ENCODE peak calls at places on chromosomes 7 and 10, in seven cellular contexts. A is GM12878, G is NT2/D1, M is HepG2, T is HCT116, K is K562, R is H1. U is an unnamed sample.

GRCh38 chr7:28298870-28299484 is 113.3 kb upstream of the CREB5 start:
- DNase-seq in A (no peak), G (peak; percentile 87), M (peak; percentile 29), T (peak; percentile 48), K (no peak), R (peak; percentile 59), U (peak; percentile 77)

GRCh38 chr10:7488418-7488829 is 77.6 kb upstream of the SFMBT2 start:
- DNase-seq in A (no peak), G (no peak), M (peak; percentile 52), T (no peak), K (no peak), R (no peak), U (no peak)

GRCh38 chr7:148963583-148964509 is 64.5 kb downstream of the PDIA4 start:
- DNase-seq in A (no peak), G (no peak), M (peak; percentile 36), T (no peak), K (no peak), R (no peak), U (no peak)

GRCh38 chr7:134546903-134547737 is 1.8 kb upstream of the AKR1B15 start:
- DNase-seq in A (peak; percentile 37), G (peak; percentile 63), M (peak; percentile 50), T (peak; percentile 56), K (peak; percentile 77), R (peak; percentile 80), U (peak; percentile 60)

GRCh38 chr7:125084196-125084595 is 154.6 kb upstream of the POT1 start:
- DNase-seq in A (no peak), G (no peak), M (no peak), T (no peak), K (no peak), R (no peak), U (no peak)

GRCh38 chr7:54882694-54883093 is 123.7 kb upstream of the SEC61G start:
- DNase-seq in A (no peak), G (no peak), M (no peak), T (no peak), K (no peak), R (no peak), U (no peak)

GRCh38 chr7:96636979-96637378 is 72.7 kb downstream of the SEM1 start:
- DNase-seq in A (no peak), G (no peak), M (no peak), T (no peak), K (no peak), R (no peak), U (no peak)

GRCh38 chr7:1719913-1720312 is 49.8 kb downstream of the ELFN1 start:
- DNase-seq in A (no peak), G (no peak), M (no peak), T (no peak), K (no peak), R (no peak), U (no peak)

GRCh38 chr7:79124331-79124730 is 329.1 kb downstream of the MAGI2 start:
- DNase-seq in A (no peak), G (no peak), M (peak; percentile 26), T (no peak), K (no peak), R (no peak), U (no peak)

GRCh38 chr7:67618569-67619543 is 622.2 kb downstream of the TYW1 start:
- DNase-seq in A (no peak), G (peak; percentile 55), M (no peak), T (no peak), K (no peak), R (peak; percentile 54), U (peak; percentile 79)

GRCh38 chr10:75202321-75203096 is 8.1 kb upstream of the VDAC2 start:
- DNase-seq in A (no peak), G (no peak), M (peak; percentile 41), T (no peak), K (no peak), R (no peak), U (no peak)

GRCh38 chr10:13091816-13092215 is 8.1 kb upstream of the OPTN start:
- DNase-seq in A (no peak), G (no peak), M (no peak), T (no peak), K (peak; percentile 61), R (no peak), U (no peak)

GRCh38 chr7:65971021-65971420 is 11.0 kb downstream of the GUSB start:
- DNase-seq in A (no peak), G (no peak), M (no peak), T (no peak), K (no peak), R (no peak), U (no peak)

GRCh38 chr7:37349979-37350590 is 98.6 kb downstream of the ELMO1 start:
- DNase-seq in A (no peak), G (no peak), M (no peak), T (no peak), K (no peak), R (no peak), U (no peak)

GRCh38 chr7:132514430-132514829 is 61.8 kb downstream of the PLXNA4 start:
- DNase-seq in A (no peak), G (no peak), M (no peak), T (no peak), K (no peak), R (no peak), U (no peak)

GRCh38 chr7:52017802-52018679 is 701.4 kb upstream of the COBL start:
- DNase-seq in A (no peak), G (peak; percentile 68), M (peak; percentile 58), T (no peak), K (peak; percentile 38), R (peak; percentile 83), U (peak; percentile 13)

GRCh38 chr7:1380211-1380815 is 79.0 kb downstream of the MICALL2 start:
- DNase-seq in A (no peak), G (no peak), M (no peak), T (no peak), K (no peak), R (no peak), U (peak; percentile 34)

GRCh38 chr10:133528845-133529575 is 1.8 kb downstream of the CYP2E1 start:
- DNase-seq in A (no peak), G (peak; percentile 36), M (no peak), T (no peak), K (peak; percentile 39), R (no peak), U (peak; percentile 54)

GRCh38 chr7:117212969-117213877 is 109.6 kb downstream of the WNT2 start:
- DNase-seq in A (peak; percentile 42), G (peak; percentile 71), M (peak; percentile 42), T (peak; percentile 51), K (peak; percentile 87), R (peak; percentile 70), U (peak; percentile 66)

GRCh38 chr10:63711361-63711760 is 190.2 kb downstream of the REEP3 start:
- DNase-seq in A (no peak), G (no peak), M (no peak), T (no peak), K (no peak), R (no peak), U (no peak)

GRCh38 chr7:142568430-142569097 is 180.7 kb upstream of the PRSS1 start:
- DNase-seq in A (no peak), G (no peak), M (no peak), T (no peak), K (no peak), R (no peak), U (no peak)

GRCh38 chr7:55086413-55087201 is 67.8 kb downstream of the EGFR start:
- DNase-seq in A (peak; percentile 82), G (no peak), M (peak; percentile 72), T (peak; percentile 64), K (no peak), R (no peak), U (peak; percentile 57)

GRCh38 chr7:123692471-123692877 is 36.8 kb downstream of the LMOD2 start:
- DNase-seq in A (no peak), G (peak; percentile 54), M (no peak), T (no peak), K (peak; percentile 39), R (peak; percentile 55), U (no peak)

GRCh38 chr10:122802282-122802681 is 43.4 kb downstream of the CUZD1 start:
- DNase-seq in A (no peak), G (no peak), M (no peak), T (no peak), K (no peak), R (no peak), U (no peak)

GRCh38 chr7:20831451-20831850 is 44.8 kb upstream of the SP8 start:
- DNase-seq in A (no peak), G (no peak), M (no peak), T (no peak), K (no peak), R (no peak), U (no peak)

GRCh38 chr7:111560773-111561658 is 1.3 kb downstream of the IMMP2L start:
- DNase-seq in A (no peak), G (no peak), M (peak; percentile 9), T (no peak), K (peak; percentile 28), R (no peak), U (peak; percentile 21)

GRCh38 chr10:27542812-27543211 is 38.7 kb downstream of the RAB18 start:
- DNase-seq in A (no peak), G (no peak), M (no peak), T (no peak), K (no peak), R (no peak), U (no peak)
- TF ChIP-seq YY1 in A (no peak), G (no peak), M (no peak), T (no peak), K (no peak), R (no peak), U (no peak)

GRCh38 chr7:101754432-101755159 is 62.8 kb upstream of the CUX1 start:
- DNase-seq in A (no peak), G (no peak), M (no peak), T (no peak), K (no peak), R (no peak), U (peak; percentile 80)
- TF ChIP-seq YY1 in A (no peak), G (no peak), M (no peak), T (no peak), K (no peak), R (no peak), U (no peak)

GRCh38 chr7:131145770-131146169 is 181.9 kb upstream of the MKLN1 start:
- DNase-seq in A (no peak), G (no peak), M (no peak), T (no peak), K (no peak), R (no peak), U (no peak)
- TF ChIP-seq YY1 in A (no peak), G (no peak), M (no peak), T (no peak), K (no peak), R (no peak), U (no peak)

DNA sequence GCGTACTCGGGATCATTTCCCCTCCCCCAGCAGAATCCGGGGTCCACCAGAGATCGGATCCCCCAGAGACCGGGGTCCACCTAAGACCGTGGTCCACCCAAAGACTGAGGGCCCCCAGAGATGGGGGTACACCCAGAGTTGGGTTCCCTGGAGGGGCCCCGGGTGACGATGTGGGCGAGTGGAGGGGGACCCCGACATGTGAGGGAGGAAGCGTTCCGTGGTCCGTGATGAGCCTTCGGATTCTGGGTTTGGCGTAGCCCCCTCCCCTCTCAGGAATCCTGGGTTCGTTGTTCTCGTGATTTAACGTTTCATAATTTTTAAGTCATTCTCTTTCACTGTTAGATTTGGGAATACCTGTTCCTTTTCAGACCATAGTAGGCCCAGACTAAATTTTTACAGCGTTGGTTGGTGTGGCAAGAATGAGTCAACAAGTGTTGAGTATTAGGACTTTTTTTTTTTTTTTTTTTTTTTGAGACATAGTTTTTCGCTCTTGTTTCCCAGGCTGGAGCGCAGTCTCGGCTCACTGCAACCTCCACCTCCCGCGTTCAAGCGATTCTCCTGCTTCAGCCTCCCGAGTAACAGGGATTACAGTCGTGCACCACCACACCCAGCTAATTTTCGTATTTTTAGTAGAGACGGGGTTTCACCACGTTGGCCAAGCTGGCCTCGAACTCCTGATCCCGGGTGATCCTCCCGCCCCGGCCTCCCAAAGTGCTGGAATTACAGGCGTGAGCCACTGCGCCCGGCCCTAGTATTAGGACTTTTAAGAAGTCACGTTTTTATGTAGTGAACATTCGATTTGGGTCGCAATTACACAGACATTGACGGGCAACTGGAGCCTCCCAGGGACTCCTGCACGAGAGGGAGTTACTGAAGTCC is 672 bp downstream of the GTPBP4 start:
- DNase-seq in A (no peak), G (no peak), M (no peak), T (no peak), K (no peak), R (no peak), U (no peak)
- TF ChIP-seq YY1 in A (peak; percentile 13), G (no peak), M (no peak), T (no peak), K (no peak), R (no peak), U (no peak)

U was measured in SK-N-SH.